ENCODE peak calls at places on chromosome 16, in eight cellular contexts. One of them, this sample, is unnamed.

GRCh38 chr16:47727131-47727530 is 266.0 kb downstream of the PHKB start:
- DNase-seq in NCI-H187: no peak
- DNase-seq in NCI-H1694: no peak
- DNase-seq in islet precursor cell: no peak
- DNase-seq in SHP77: no peak
- DNase-seq in stimulated activated CD4-positive, alpha-beta T cell treated with anti-CD3 and anti-CD28 coated beads, TNF-alpha, amount 100 ng/mL, for 24 hours: no peak
- DNase-seq in MG63: no peak
- DNase-seq in activated effector memory CD4-positive, alpha-beta T cell treated with Interleukin-2 at 50 U/mL for 16 hours: no peak
- DNase-seq in this sample: no peak

GRCh38 chr16:64830653-64831052 is 291.2 kb downstream of the CDH11 start:
- DNase-seq in islet precursor cell: no peak
- DNase-seq in NCI-H187: no peak
- DNase-seq in MG63: no peak
- DNase-seq in NCI-H1694: no peak
- DNase-seq in SHP77: no peak
- DNase-seq in stimulated activated CD4-positive, alpha-beta T cell treated with anti-CD3 and anti-CD28 coated beads, TNF-alpha, amount 100 ng/mL, for 24 hours: no peak
- DNase-seq in activated effector memory CD4-positive, alpha-beta T cell treated with Interleukin-2 at 50 U/mL for 16 hours: no peak
- DNase-seq in this sample: no peak

GRCh38 chr16:66539628-66540469 is 10.1 kb downstream of the TK2 start:
- DNase-seq in SHP77: no peak
- DNase-seq in NCI-H1694: no peak
- DNase-seq in activated effector memory CD4-positive, alpha-beta T cell treated with Interleukin-2 at 50 U/mL for 16 hours: no peak
- DNase-seq in NCI-H187: no peak
- DNase-seq in stimulated activated CD4-positive, alpha-beta T cell treated with anti-CD3 and anti-CD28 coated beads, TNF-alpha, amount 100 ng/mL, for 24 hours: no peak
- DNase-seq in MG63: no peak
- DNase-seq in islet precursor cell: no peak
- DNase-seq in this sample: no peak

GRCh38 chr16:64317601-64318000 is 804.3 kb downstream of the CDH11 start:
- DNase-seq in MG63: no peak
- DNase-seq in activated effector memory CD4-positive, alpha-beta T cell treated with Interleukin-2 at 50 U/mL for 16 hours: no peak
- DNase-seq in SHP77: no peak
- DNase-seq in stimulated activated CD4-positive, alpha-beta T cell treated with anti-CD3 and anti-CD28 coated beads, TNF-alpha, amount 100 ng/mL, for 24 hours: no peak
- DNase-seq in NCI-H187: no peak
- DNase-seq in islet precursor cell: no peak
- DNase-seq in NCI-H1694: no peak
- DNase-seq in this sample: no peak

GRCh38 chr16:89408315-89408714 is 82.0 kb downstream of the ANKRD11 start:
- DNase-seq in islet precursor cell: no peak
- DNase-seq in NCI-H187: no peak
- DNase-seq in activated effector memory CD4-positive, alpha-beta T cell treated with Interleukin-2 at 50 U/mL for 16 hours: no peak
- DNase-seq in MG63: no peak
- DNase-seq in stimulated activated CD4-positive, alpha-beta T cell treated with anti-CD3 and anti-CD28 coated beads, TNF-alpha, amount 100 ng/mL, for 24 hours: no peak
- DNase-seq in NCI-H1694: no peak
- DNase-seq in SHP77: no peak
- DNase-seq in this sample: no peak

GRCh38 chr16:347203-347602 is 5.3 kb downstream of the AXIN1 start:
- DNase-seq in stimulated activated CD4-positive, alpha-beta T cell treated with anti-CD3 and anti-CD28 coated beads, TNF-alpha, amount 100 ng/mL, for 24 hours: no peak
- DNase-seq in SHP77: no peak
- DNase-seq in MG63: no peak
- DNase-seq in NCI-H187: no peak
- DNase-seq in islet precursor cell: no peak
- DNase-seq in NCI-H1694: no peak
- DNase-seq in activated effector memory CD4-positive, alpha-beta T cell treated with Interleukin-2 at 50 U/mL for 16 hours: no peak
- DNase-seq in this sample: no peak

GRCh38 chr16:57245472-57246113 is 534 bp downstream of the ARL2BP start:
- DNase-seq in stimulated activated CD4-positive, alpha-beta T cell treated with anti-CD3 and anti-CD28 coated beads, TNF-alpha, amount 100 ng/mL, for 24 hours: no peak
- DNase-seq in NCI-H1694: no peak
- DNase-seq in SHP77: peak
- DNase-seq in MG63: peak
- DNase-seq in NCI-H187: no peak
- DNase-seq in activated effector memory CD4-positive, alpha-beta T cell treated with Interleukin-2 at 50 U/mL for 16 hours: no peak
- DNase-seq in islet precursor cell: no peak
- DNase-seq in this sample: no peak

GRCh38 chr16:81558444-81559175 is 114.0 kb downstream of the CMIP start:
- DNase-seq in stimulated activated CD4-positive, alpha-beta T cell treated with anti-CD3 and anti-CD28 coated beads, TNF-alpha, amount 100 ng/mL, for 24 hours: no peak
- DNase-seq in NCI-H1694: no peak
- DNase-seq in islet precursor cell: no peak
- DNase-seq in NCI-H187: no peak
- DNase-seq in SHP77: peak
- DNase-seq in activated effector memory CD4-positive, alpha-beta T cell treated with Interleukin-2 at 50 U/mL for 16 hours: no peak
- DNase-seq in MG63: peak
- DNase-seq in this sample: peak

GRCh38 chr16:86854895-86855294 is 276.5 kb downstream of the FOXL1 start:
- DNase-seq in NCI-H1694: no peak
- DNase-seq in NCI-H187: no peak
- DNase-seq in SHP77: no peak
- DNase-seq in MG63: no peak
- DNase-seq in islet precursor cell: no peak
- DNase-seq in activated effector memory CD4-positive, alpha-beta T cell treated with Interleukin-2 at 50 U/mL for 16 hours: no peak
- DNase-seq in stimulated activated CD4-positive, alpha-beta T cell treated with anti-CD3 and anti-CD28 coated beads, TNF-alpha, amount 100 ng/mL, for 24 hours: no peak
- DNase-seq in this sample: no peak

GRCh38 chr16:84654998-84655397 is 6.7 kb downstream of the KLHL36 start:
- DNase-seq in stimulated activated CD4-positive, alpha-beta T cell treated with anti-CD3 and anti-CD28 coated beads, TNF-alpha, amount 100 ng/mL, for 24 hours: no peak
- DNase-seq in NCI-H187: no peak
- DNase-seq in MG63: no peak
- DNase-seq in activated effector memory CD4-positive, alpha-beta T cell treated with Interleukin-2 at 50 U/mL for 16 hours: no peak
- DNase-seq in SHP77: no peak
- DNase-seq in NCI-H1694: no peak
- DNase-seq in islet precursor cell: no peak
- DNase-seq in this sample: no peak

GRCh38 chr16:23587726-23588125 is 8.4 kb downstream of the NDUFAB1 start:
- DNase-seq in SHP77: no peak
- DNase-seq in NCI-H187: no peak
- DNase-seq in MG63: peak
- DNase-seq in NCI-H1694: no peak
- DNase-seq in stimulated activated CD4-positive, alpha-beta T cell treated with anti-CD3 and anti-CD28 coated beads, TNF-alpha, amount 100 ng/mL, for 24 hours: no peak
- DNase-seq in activated effector memory CD4-positive, alpha-beta T cell treated with Interleukin-2 at 50 U/mL for 16 hours: no peak
- DNase-seq in islet precursor cell: no peak
- DNase-seq in this sample: no peak

GRCh38 chr16:30767767-30768465 is 5.8 kb downstream of the RNF40 start:
- DNase-seq in SHP77: no peak
- DNase-seq in MG63: no peak
- DNase-seq in activated effector memory CD4-positive, alpha-beta T cell treated with Interleukin-2 at 50 U/mL for 16 hours: no peak
- DNase-seq in stimulated activated CD4-positive, alpha-beta T cell treated with anti-CD3 and anti-CD28 coated beads, TNF-alpha, amount 100 ng/mL, for 24 hours: no peak
- DNase-seq in NCI-H187: no peak
- DNase-seq in islet precursor cell: no peak
- DNase-seq in NCI-H1694: no peak
- DNase-seq in this sample: no peak

GRCh38 chr16:64627288-64627687 is 494.6 kb downstream of the CDH11 start:
- DNase-seq in activated effector memory CD4-positive, alpha-beta T cell treated with Interleukin-2 at 50 U/mL for 16 hours: no peak
- DNase-seq in MG63: peak
- DNase-seq in SHP77: no peak
- DNase-seq in stimulated activated CD4-positive, alpha-beta T cell treated with anti-CD3 and anti-CD28 coated beads, TNF-alpha, amount 100 ng/mL, for 24 hours: no peak
- DNase-seq in NCI-H187: no peak
- DNase-seq in islet precursor cell: peak
- DNase-seq in NCI-H1694: peak
- DNase-seq in this sample: no peak

GRCh38 chr16:192686-193085 is 12.4 kb downstream of the HBQ1 start:
- DNase-seq in MG63: no peak
- DNase-seq in NCI-H187: no peak
- DNase-seq in islet precursor cell: no peak
- DNase-seq in NCI-H1694: no peak
- DNase-seq in SHP77: no peak
- DNase-seq in stimulated activated CD4-positive, alpha-beta T cell treated with anti-CD3 and anti-CD28 coated beads, TNF-alpha, amount 100 ng/mL, for 24 hours: no peak
- DNase-seq in activated effector memory CD4-positive, alpha-beta T cell treated with Interleukin-2 at 50 U/mL for 16 hours: no peak
- DNase-seq in this sample: no peak

GRCh38 chr16:69309316-69309715 is 1.8 kb upstream of the VPS4A start:
- DNase-seq in islet precursor cell: no peak
- DNase-seq in NCI-H1694: no peak
- DNase-seq in MG63: no peak
- DNase-seq in SHP77: no peak
- DNase-seq in NCI-H187: no peak
- DNase-seq in stimulated activated CD4-positive, alpha-beta T cell treated with anti-CD3 and anti-CD28 coated beads, TNF-alpha, amount 100 ng/mL, for 24 hours: no peak
- DNase-seq in activated effector memory CD4-positive, alpha-beta T cell treated with Interleukin-2 at 50 U/mL for 16 hours: no peak
- DNase-seq in this sample: no peak

GRCh38 chr16:49441366-49441780 is 67.8 kb downstream of the C16orf78 start:
- DNase-seq in NCI-H1694: peak
- DNase-seq in MG63: no peak
- DNase-seq in SHP77: no peak
- DNase-seq in NCI-H187: no peak
- DNase-seq in stimulated activated CD4-positive, alpha-beta T cell treated with anti-CD3 and anti-CD28 coated beads, TNF-alpha, amount 100 ng/mL, for 24 hours: peak
- DNase-seq in islet precursor cell: peak
- DNase-seq in activated effector memory CD4-positive, alpha-beta T cell treated with Interleukin-2 at 50 U/mL for 16 hours: peak
- DNase-seq in this sample: peak

GRCh38 chr16:1223355-1224214 is 1.5 kb downstream of the TPSG1 start:
- DNase-seq in NCI-H187: no peak
- DNase-seq in islet precursor cell: no peak
- DNase-seq in SHP77: no peak
- DNase-seq in NCI-H1694: no peak
- DNase-seq in activated effector memory CD4-positive, alpha-beta T cell treated with Interleukin-2 at 50 U/mL for 16 hours: no peak
- DNase-seq in stimulated activated CD4-positive, alpha-beta T cell treated with anti-CD3 and anti-CD28 coated beads, TNF-alpha, amount 100 ng/mL, for 24 hours: no peak
- DNase-seq in MG63: no peak
- DNase-seq in this sample: no peak

GRCh38 chr16:50284131-50284911 is 18.0 kb downstream of the ADCY7 start:
- DNase-seq in activated effector memory CD4-positive, alpha-beta T cell treated with Interleukin-2 at 50 U/mL for 16 hours: no peak
- DNase-seq in SHP77: no peak
- DNase-seq in MG63: no peak
- DNase-seq in NCI-H1694: peak
- DNase-seq in NCI-H187: no peak
- DNase-seq in stimulated activated CD4-positive, alpha-beta T cell treated with anti-CD3 and anti-CD28 coated beads, TNF-alpha, amount 100 ng/mL, for 24 hours: no peak
- DNase-seq in islet precursor cell: no peak
- DNase-seq in this sample: no peak

GRCh38 chr16:19132898-19133297 is 19.1 kb downstream of the ITPRIPL2 start:
- DNase-seq in NCI-H187: no peak
- DNase-seq in stimulated activated CD4-positive, alpha-beta T cell treated with anti-CD3 and anti-CD28 coated beads, TNF-alpha, amount 100 ng/mL, for 24 hours: no peak
- DNase-seq in islet precursor cell: no peak
- DNase-seq in MG63: no peak
- DNase-seq in SHP77: no peak
- DNase-seq in activated effector memory CD4-positive, alpha-beta T cell treated with Interleukin-2 at 50 U/mL for 16 hours: no peak
- DNase-seq in NCI-H1694: no peak
- DNase-seq in this sample: no peak

GRCh38 chr16:68272501-68273209 is 8.3 kb downstream of the SLC7A6 start:
- DNase-seq in NCI-H187: no peak
- DNase-seq in stimulated activated CD4-positive, alpha-beta T cell treated with anti-CD3 and anti-CD28 coated beads, TNF-alpha, amount 100 ng/mL, for 24 hours: no peak
- DNase-seq in NCI-H1694: no peak
- DNase-seq in islet precursor cell: no peak
- DNase-seq in SHP77: peak
- DNase-seq in activated effector memory CD4-positive, alpha-beta T cell treated with Interleukin-2 at 50 U/mL for 16 hours: peak
- DNase-seq in MG63: no peak
- DNase-seq in this sample: peak

GRCh38 chr16:12459401-12459791 is 344.3 kb downstream of the CPPED1 start:
- DNase-seq in stimulated activated CD4-positive, alpha-beta T cell treated with anti-CD3 and anti-CD28 coated beads, TNF-alpha, amount 100 ng/mL, for 24 hours: no peak
- DNase-seq in islet precursor cell: no peak
- DNase-seq in SHP77: no peak
- DNase-seq in NCI-H187: no peak
- DNase-seq in activated effector memory CD4-positive, alpha-beta T cell treated with Interleukin-2 at 50 U/mL for 16 hours: no peak
- DNase-seq in NCI-H1694: no peak
- DNase-seq in MG63: no peak
- DNase-seq in this sample: no peak

GRCh38 chr16:54062361-54063346 is 223.9 kb downstream of the IRX3 start:
- DNase-seq in activated effector memory CD4-positive, alpha-beta T cell treated with Interleukin-2 at 50 U/mL for 16 hours: no peak
- DNase-seq in NCI-H1694: no peak
- DNase-seq in MG63: no peak
- DNase-seq in islet precursor cell: no peak
- DNase-seq in NCI-H187: peak
- DNase-seq in stimulated activated CD4-positive, alpha-beta T cell treated with anti-CD3 and anti-CD28 coated beads, TNF-alpha, amount 100 ng/mL, for 24 hours: no peak
- DNase-seq in SHP77: no peak
- DNase-seq in this sample: no peak

GRCh38 chr16:11111166-11111565 is 144.8 kb downstream of the SOCS1 start:
- DNase-seq in stimulated activated CD4-positive, alpha-beta T cell treated with anti-CD3 and anti-CD28 coated beads, TNF-alpha, amount 100 ng/mL, for 24 hours: no peak
- DNase-seq in SHP77: no peak
- DNase-seq in MG63: no peak
- DNase-seq in NCI-H1694: no peak
- DNase-seq in islet precursor cell: no peak
- DNase-seq in activated effector memory CD4-positive, alpha-beta T cell treated with Interleukin-2 at 50 U/mL for 16 hours: no peak
- DNase-seq in NCI-H187: no peak
- DNase-seq in this sample: no peak

GRCh38 chr16:85037050-85037410 is 9.4 kb downstream of the KIAA0513 start:
- DNase-seq in islet precursor cell: peak
- DNase-seq in SHP77: peak
- DNase-seq in NCI-H187: no peak
- DNase-seq in stimulated activated CD4-positive, alpha-beta T cell treated with anti-CD3 and anti-CD28 coated beads, TNF-alpha, amount 100 ng/mL, for 24 hours: peak
- DNase-seq in NCI-H1694: no peak
- DNase-seq in MG63: peak
- DNase-seq in activated effector memory CD4-positive, alpha-beta T cell treated with Interleukin-2 at 50 U/mL for 16 hours: no peak
- DNase-seq in this sample: no peak

GRCh38 chr16:56510544-56510943 is 9.3 kb downstream of the BBS2 start:
- DNase-seq in NCI-H187: no peak
- DNase-seq in MG63: no peak
- DNase-seq in activated effector memory CD4-positive, alpha-beta T cell treated with Interleukin-2 at 50 U/mL for 16 hours: no peak
- DNase-seq in stimulated activated CD4-positive, alpha-beta T cell treated with anti-CD3 and anti-CD28 coated beads, TNF-alpha, amount 100 ng/mL, for 24 hours: no peak
- DNase-seq in islet precursor cell: no peak
- DNase-seq in SHP77: no peak
- DNase-seq in NCI-H1694: no peak
- DNase-seq in this sample: no peak

GRCh38 chr16:80527297-80527696 is 13.5 kb upstream of the DYNLRB2 start:
- DNase-seq in islet precursor cell: peak
- DNase-seq in MG63: peak
- DNase-seq in NCI-H1694: no peak
- DNase-seq in activated effector memory CD4-positive, alpha-beta T cell treated with Interleukin-2 at 50 U/mL for 16 hours: peak
- DNase-seq in NCI-H187: no peak
- DNase-seq in stimulated activated CD4-positive, alpha-beta T cell treated with anti-CD3 and anti-CD28 coated beads, TNF-alpha, amount 100 ng/mL, for 24 hours: peak
- DNase-seq in SHP77: peak
- DNase-seq in this sample: peak

GRCh38 chr16:3570420-3571062 is 6.7 kb downstream of the NLRC3 start:
- DNase-seq in stimulated activated CD4-positive, alpha-beta T cell treated with anti-CD3 and anti-CD28 coated beads, TNF-alpha, amount 100 ng/mL, for 24 hours: no peak
- DNase-seq in SHP77: no peak
- DNase-seq in islet precursor cell: peak
- DNase-seq in activated effector memory CD4-positive, alpha-beta T cell treated with Interleukin-2 at 50 U/mL for 16 hours: no peak
- DNase-seq in NCI-H1694: no peak
- DNase-seq in MG63: no peak
- DNase-seq in NCI-H187: no peak
- DNase-seq in this sample: no peak

GRCh38 chr16:80518436-80518835 is 22.4 kb upstream of the DYNLRB2 start:
- DNase-seq in SHP77: no peak
- DNase-seq in NCI-H1694: no peak
- DNase-seq in MG63: no peak
- DNase-seq in islet precursor cell: peak
- DNase-seq in activated effector memory CD4-positive, alpha-beta T cell treated with Interleukin-2 at 50 U/mL for 16 hours: no peak
- DNase-seq in NCI-H187: no peak
- DNase-seq in stimulated activated CD4-positive, alpha-beta T cell treated with anti-CD3 and anti-CD28 coated beads, TNF-alpha, amount 100 ng/mL, for 24 hours: no peak
- DNase-seq in this sample: no peak

GRCh38 chr16:89981414-89981813 is 32.9 kb downstream of the DEF8 start:
- DNase-seq in activated effector memory CD4-positive, alpha-beta T cell treated with Interleukin-2 at 50 U/mL for 16 hours: no peak
- DNase-seq in stimulated activated CD4-positive, alpha-beta T cell treated with anti-CD3 and anti-CD28 coated beads, TNF-alpha, amount 100 ng/mL, for 24 hours: peak
- DNase-seq in NCI-H187: no peak
- DNase-seq in MG63: no peak
- DNase-seq in SHP77: no peak
- DNase-seq in islet precursor cell: peak
- DNase-seq in NCI-H1694: no peak
- DNase-seq in this sample: no peak

GRCh38 chr16:61083711-61084110 is 952.5 kb downstream of the CDH8 start:
- DNase-seq in stimulated activated CD4-positive, alpha-beta T cell treated with anti-CD3 and anti-CD28 coated beads, TNF-alpha, amount 100 ng/mL, for 24 hours: no peak
- DNase-seq in activated effector memory CD4-positive, alpha-beta T cell treated with Interleukin-2 at 50 U/mL for 16 hours: no peak
- DNase-seq in MG63: no peak
- DNase-seq in NCI-H187: no peak
- DNase-seq in NCI-H1694: no peak
- DNase-seq in islet precursor cell: no peak
- DNase-seq in SHP77: no peak
- DNase-seq in this sample: no peak

GRCh38 chr16:51181495-51181795 is 30.4 kb upstream of the SALL1 start:
- DNase-seq in MG63: no peak
- DNase-seq in SHP77: no peak
- DNase-seq in stimulated activated CD4-positive, alpha-beta T cell treated with anti-CD3 and anti-CD28 coated beads, TNF-alpha, amount 100 ng/mL, for 24 hours: no peak
- DNase-seq in NCI-H187: no peak
- DNase-seq in activated effector memory CD4-positive, alpha-beta T cell treated with Interleukin-2 at 50 U/mL for 16 hours: no peak
- DNase-seq in islet precursor cell: no peak
- DNase-seq in NCI-H1694: no peak
- DNase-seq in this sample: no peak

GRCh38 chr16:72835041-72835440 is 212.9 kb downstream of the ZFHX3 start:
- DNase-seq in NCI-H187: no peak
- DNase-seq in activated effector memory CD4-positive, alpha-beta T cell treated with Interleukin-2 at 50 U/mL for 16 hours: no peak
- DNase-seq in NCI-H1694: no peak
- DNase-seq in SHP77: no peak
- DNase-seq in stimulated activated CD4-positive, alpha-beta T cell treated with anti-CD3 and anti-CD28 coated beads, TNF-alpha, amount 100 ng/mL, for 24 hours: no peak
- DNase-seq in islet precursor cell: no peak
- DNase-seq in MG63: no peak
- DNase-seq in this sample: no peak

GRCh38 chr16:48323783-48324775 is 61.1 kb downstream of the SIAH1 start:
- DNase-seq in NCI-H187: no peak
- DNase-seq in MG63: no peak
- DNase-seq in islet precursor cell: no peak
- DNase-seq in NCI-H1694: no peak
- DNase-seq in stimulated activated CD4-positive, alpha-beta T cell treated with anti-CD3 and anti-CD28 coated beads, TNF-alpha, amount 100 ng/mL, for 24 hours: no peak
- DNase-seq in SHP77: no peak
- DNase-seq in activated effector memory CD4-positive, alpha-beta T cell treated with Interleukin-2 at 50 U/mL for 16 hours: no peak
- DNase-seq in this sample: no peak

GRCh38 chr16:22353188-22353919 is 21.1 kb downstream of the CDR2 start:
- DNase-seq in SHP77: no peak
- DNase-seq in islet precursor cell: peak
- DNase-seq in stimulated activated CD4-positive, alpha-beta T cell treated with anti-CD3 and anti-CD28 coated beads, TNF-alpha, amount 100 ng/mL, for 24 hours: no peak
- DNase-seq in activated effector memory CD4-positive, alpha-beta T cell treated with Interleukin-2 at 50 U/mL for 16 hours: no peak
- DNase-seq in NCI-H1694: no peak
- DNase-seq in MG63: peak
- DNase-seq in NCI-H187: no peak
- DNase-seq in this sample: no peak